ENCODE peak calls at places on chromosomes 1 and 21, in six cellular contexts. One of them, this sample, is unnamed.

GRCh38 chr1:37602750-37603694 is 7.3 kb upstream of the GNL2 start:
- DNase-seq in astrocyte of the spinal cord: peak
- DNase-seq in AG09309: no peak
- DNase-seq in epithelial cell of esophagus: peak
- DNase-seq in brain microvascular endothelial cell: peak
- DNase-seq in neural progenitor cell: peak
- DNase-seq in this sample: no peak

GRCh38 chr1:181101581-181102226 is 13.2 kb downstream of the IER5 start:
- DNase-seq in astrocyte of the spinal cord: peak
- DNase-seq in AG09309: no peak
- DNase-seq in epithelial cell of esophagus: no peak
- DNase-seq in brain microvascular endothelial cell: no peak
- DNase-seq in neural progenitor cell: peak
- DNase-seq in this sample: peak

GRCh38 chr1:106978477-106979322 is 77.8 kb upstream of the PRMT6 start:
- DNase-seq in astrocyte of the spinal cord: no peak
- DNase-seq in AG09309: peak
- DNase-seq in epithelial cell of esophagus: peak
- DNase-seq in brain microvascular endothelial cell: no peak
- DNase-seq in neural progenitor cell: no peak
- DNase-seq in this sample: peak

GRCh38 chr1:231338270-231339128 is at the start of gene SPRTN:
- DNase-seq in astrocyte of the spinal cord: peak
- DNase-seq in AG09309: no peak
- DNase-seq in epithelial cell of esophagus: no peak
- DNase-seq in brain microvascular endothelial cell: no peak
- DNase-seq in neural progenitor cell: peak
- DNase-seq in this sample: peak

GRCh38 chr1:8329439-8329838 is 11.5 kb downstream of the SLC45A1 start:
- DNase-seq in astrocyte of the spinal cord: no peak
- DNase-seq in AG09309: no peak
- DNase-seq in epithelial cell of esophagus: no peak
- DNase-seq in brain microvascular endothelial cell: no peak
- DNase-seq in neural progenitor cell: no peak
- DNase-seq in this sample: peak

GRCh38 chr21:36703123-36703522 is 4.2 kb downstream of the SIM2 start:
- DNase-seq in astrocyte of the spinal cord: no peak
- DNase-seq in AG09309: no peak
- DNase-seq in epithelial cell of esophagus: no peak
- DNase-seq in brain microvascular endothelial cell: no peak
- DNase-seq in neural progenitor cell: no peak
- DNase-seq in this sample: no peak

GRCh38 chr1:244865028-244865371 is 657 bp upstream of the HNRNPU start:
- DNase-seq in astrocyte of the spinal cord: no peak
- DNase-seq in AG09309: no peak
- DNase-seq in epithelial cell of esophagus: no peak
- DNase-seq in brain microvascular endothelial cell: no peak
- DNase-seq in neural progenitor cell: peak
- DNase-seq in this sample: peak

GRCh38 chr1:37631039-37631428 is 3.7 kb downstream of the RSPO1 start:
- DNase-seq in astrocyte of the spinal cord: no peak
- DNase-seq in AG09309: no peak
- DNase-seq in epithelial cell of esophagus: no peak
- DNase-seq in brain microvascular endothelial cell: no peak
- DNase-seq in neural progenitor cell: peak
- DNase-seq in this sample: no peak

GRCh38 chr1:56986397-56986796 is 20.6 kb upstream of the C8B start:
- DNase-seq in astrocyte of the spinal cord: no peak
- DNase-seq in AG09309: no peak
- DNase-seq in epithelial cell of esophagus: no peak
- DNase-seq in brain microvascular endothelial cell: no peak
- DNase-seq in neural progenitor cell: no peak
- DNase-seq in this sample: no peak

GRCh38 chr1:199279107-199279506 is 640.3 kb downstream of the PTPRC start:
- DNase-seq in astrocyte of the spinal cord: no peak
- DNase-seq in AG09309: no peak
- DNase-seq in epithelial cell of esophagus: peak
- DNase-seq in brain microvascular endothelial cell: no peak
- DNase-seq in neural progenitor cell: no peak
- DNase-seq in this sample: no peak

GRCh38 chr1:48697066-48697707 is 79.5 kb downstream of the BEND5 start:
- DNase-seq in astrocyte of the spinal cord: peak
- DNase-seq in AG09309: no peak
- DNase-seq in epithelial cell of esophagus: peak
- DNase-seq in brain microvascular endothelial cell: peak
- DNase-seq in neural progenitor cell: peak
- DNase-seq in this sample: peak

GRCh38 chr1:79885101-79885500 is 878.6 kb upstream of the ADGRL4 start:
- DNase-seq in astrocyte of the spinal cord: no peak
- DNase-seq in AG09309: no peak
- DNase-seq in epithelial cell of esophagus: peak
- DNase-seq in brain microvascular endothelial cell: no peak
- DNase-seq in neural progenitor cell: no peak
- DNase-seq in this sample: no peak

GRCh38 chr1:17540255-17541001 is 930 bp downstream of the ARHGEF10L start:
- DNase-seq in astrocyte of the spinal cord: peak
- DNase-seq in AG09309: no peak
- DNase-seq in epithelial cell of esophagus: no peak
- DNase-seq in brain microvascular endothelial cell: no peak
- DNase-seq in neural progenitor cell: peak
- DNase-seq in this sample: peak

GRCh38 chr1:182707116-182707515 is 22.7 kb upstream of the RGS8 start:
- DNase-seq in astrocyte of the spinal cord: peak
- DNase-seq in AG09309: no peak
- DNase-seq in epithelial cell of esophagus: no peak
- DNase-seq in brain microvascular endothelial cell: no peak
- DNase-seq in neural progenitor cell: no peak
- DNase-seq in this sample: no peak

GRCh38 chr1:1597275-1597930 is 2.5 kb downstream of the FNDC10 start:
- DNase-seq in astrocyte of the spinal cord: no peak
- DNase-seq in AG09309: no peak
- DNase-seq in epithelial cell of esophagus: peak
- DNase-seq in brain microvascular endothelial cell: no peak
- DNase-seq in neural progenitor cell: peak
- DNase-seq in this sample: peak

GRCh38 chr21:14762734-14763694 is 216.9 kb upstream of the SAMSN1 start:
- DNase-seq in astrocyte of the spinal cord: no peak
- DNase-seq in AG09309: no peak
- DNase-seq in epithelial cell of esophagus: no peak
- DNase-seq in brain microvascular endothelial cell: no peak
- DNase-seq in neural progenitor cell: no peak
- DNase-seq in this sample: no peak

GRCh38 chr1:35443768-35444518 is 113.3 kb downstream of the KIAA0319L start:
- DNase-seq in astrocyte of the spinal cord: no peak
- DNase-seq in AG09309: no peak
- DNase-seq in epithelial cell of esophagus: no peak
- DNase-seq in brain microvascular endothelial cell: no peak
- DNase-seq in neural progenitor cell: peak
- DNase-seq in this sample: no peak

GRCh38 chr1:23957096-23957495 is 2.5 kb upstream of the PNRC2 start:
- DNase-seq in astrocyte of the spinal cord: no peak
- DNase-seq in AG09309: no peak
- DNase-seq in epithelial cell of esophagus: peak
- DNase-seq in brain microvascular endothelial cell: no peak
- DNase-seq in neural progenitor cell: no peak
- DNase-seq in this sample: no peak

GRCh38 chr1:10649484-10650201 is 146.8 kb downstream of the CASZ1 start:
- DNase-seq in astrocyte of the spinal cord: no peak
- DNase-seq in AG09309: no peak
- DNase-seq in epithelial cell of esophagus: no peak
- DNase-seq in brain microvascular endothelial cell: no peak
- DNase-seq in neural progenitor cell: peak
- DNase-seq in this sample: no peak

GRCh38 chr21:42524341-42525227 is 10.9 kb downstream of the SLC37A1 start:
- DNase-seq in astrocyte of the spinal cord: peak
- DNase-seq in AG09309: peak
- DNase-seq in epithelial cell of esophagus: no peak
- DNase-seq in brain microvascular endothelial cell: peak
- DNase-seq in neural progenitor cell: peak
- DNase-seq in this sample: no peak
- H3K4me3 ChIP-seq in astrocyte of the spinal cord: peak
- H3K4me3 ChIP-seq in AG09309: no peak
- H3K4me3 ChIP-seq in epithelial cell of esophagus: no peak
- H3K4me3 ChIP-seq in brain microvascular endothelial cell: peak
- H3K4me3 ChIP-seq in neural progenitor cell: peak
- H3K4me3 ChIP-seq in this sample: no peak

GRCh38 chr1:66751160-66751559 is 1.1 kb upstream of the DYNLT5 start:
- DNase-seq in astrocyte of the spinal cord: no peak
- DNase-seq in AG09309: no peak
- DNase-seq in epithelial cell of esophagus: no peak
- DNase-seq in brain microvascular endothelial cell: no peak
- DNase-seq in neural progenitor cell: no peak
- DNase-seq in this sample: no peak

GRCh38 chr1:66752000-66752592 is at the start of gene DYNLT5:
- DNase-seq in astrocyte of the spinal cord: peak
- DNase-seq in AG09309: peak
- DNase-seq in epithelial cell of esophagus: peak
- DNase-seq in brain microvascular endothelial cell: peak
- DNase-seq in neural progenitor cell: peak
- DNase-seq in this sample: peak

GRCh38 chr1:66750578-66750977 is 1.7 kb upstream of the DYNLT5 start:
- DNase-seq in astrocyte of the spinal cord: no peak
- DNase-seq in AG09309: no peak
- DNase-seq in epithelial cell of esophagus: no peak
- DNase-seq in brain microvascular endothelial cell: no peak
- DNase-seq in neural progenitor cell: no peak
- DNase-seq in this sample: no peak

GRCh38 chr1:66757740-66758139 is 5.5 kb downstream of the DYNLT5 start:
- DNase-seq in astrocyte of the spinal cord: no peak
- DNase-seq in AG09309: no peak
- DNase-seq in epithelial cell of esophagus: no peak
- DNase-seq in brain microvascular endothelial cell: no peak
- DNase-seq in neural progenitor cell: no peak
- DNase-seq in this sample: no peak

GRCh38 chr1:66752671-66753371 is 562 bp downstream of the DYNLT5 start:
- DNase-seq in astrocyte of the spinal cord: no peak
- DNase-seq in AG09309: no peak
- DNase-seq in epithelial cell of esophagus: no peak
- DNase-seq in brain microvascular endothelial cell: no peak
- DNase-seq in neural progenitor cell: peak
- DNase-seq in this sample: no peak
- H3K4me3 ChIP-seq in astrocyte of the spinal cord: peak
- H3K4me3 ChIP-seq in AG09309: peak
- H3K4me3 ChIP-seq in epithelial cell of esophagus: peak
- H3K4me3 ChIP-seq in brain microvascular endothelial cell: peak
- H3K4me3 ChIP-seq in neural progenitor cell: peak
- H3K4me3 ChIP-seq in this sample: peak

GRCh38 chr1:220881918-220882891 is 3.0 kb downstream of the HLX start:
- DNase-seq in astrocyte of the spinal cord: peak
- DNase-seq in AG09309: no peak
- DNase-seq in epithelial cell of esophagus: no peak
- DNase-seq in brain microvascular endothelial cell: no peak
- DNase-seq in neural progenitor cell: peak
- DNase-seq in this sample: peak
- H3K4me3 ChIP-seq in astrocyte of the spinal cord: peak
- H3K4me3 ChIP-seq in AG09309: no peak
- H3K4me3 ChIP-seq in epithelial cell of esophagus: no peak
- H3K4me3 ChIP-seq in brain microvascular endothelial cell: no peak
- H3K4me3 ChIP-seq in neural progenitor cell: no peak
- H3K4me3 ChIP-seq in this sample: peak

GRCh38 chr1:50430010-50430405 is 6.8 kb upstream of the DMRTA2 start:
- DNase-seq in astrocyte of the spinal cord: no peak
- DNase-seq in AG09309: no peak
- DNase-seq in epithelial cell of esophagus: peak
- DNase-seq in brain microvascular endothelial cell: no peak
- DNase-seq in neural progenitor cell: no peak
- DNase-seq in this sample: no peak
- H3K4me3 ChIP-seq in astrocyte of the spinal cord: no peak
- H3K4me3 ChIP-seq in AG09309: no peak
- H3K4me3 ChIP-seq in epithelial cell of esophagus: peak
- H3K4me3 ChIP-seq in brain microvascular endothelial cell: no peak
- H3K4me3 ChIP-seq in neural progenitor cell: peak
- H3K4me3 ChIP-seq in this sample: no peak

DNA sequence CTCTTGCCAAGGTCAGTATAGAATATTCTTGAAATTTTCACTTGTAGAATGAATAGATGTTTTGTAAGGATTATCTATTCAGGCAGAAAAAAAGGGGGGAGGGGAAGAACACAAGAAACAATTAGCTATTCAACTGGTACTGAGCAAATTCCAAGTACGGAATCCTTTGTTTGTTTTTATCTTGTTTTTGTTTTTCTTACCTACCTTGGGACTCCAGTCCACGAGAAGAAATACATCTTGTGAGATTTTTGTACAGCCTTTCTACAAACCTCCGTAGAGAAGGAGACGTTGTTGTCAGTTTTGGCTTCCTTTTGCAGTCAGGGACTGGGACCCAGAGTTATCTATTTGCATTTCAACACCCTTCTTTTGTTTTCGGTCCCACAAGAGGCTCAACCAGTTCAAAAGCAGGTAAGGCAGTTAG is 36.0 kb downstream of the ZNF281 start:
- DNase-seq in astrocyte of the spinal cord: no peak
- DNase-seq in AG09309: no peak
- DNase-seq in epithelial cell of esophagus: peak
- DNase-seq in brain microvascular endothelial cell: no peak
- DNase-seq in neural progenitor cell: peak
- DNase-seq in this sample: no peak
- H3K4me3 ChIP-seq in astrocyte of the spinal cord: no peak
- H3K4me3 ChIP-seq in AG09309: no peak
- H3K4me3 ChIP-seq in epithelial cell of esophagus: no peak
- H3K4me3 ChIP-seq in brain microvascular endothelial cell: no peak
- H3K4me3 ChIP-seq in neural progenitor cell: peak
- H3K4me3 ChIP-seq in this sample: no peak

DNA sequence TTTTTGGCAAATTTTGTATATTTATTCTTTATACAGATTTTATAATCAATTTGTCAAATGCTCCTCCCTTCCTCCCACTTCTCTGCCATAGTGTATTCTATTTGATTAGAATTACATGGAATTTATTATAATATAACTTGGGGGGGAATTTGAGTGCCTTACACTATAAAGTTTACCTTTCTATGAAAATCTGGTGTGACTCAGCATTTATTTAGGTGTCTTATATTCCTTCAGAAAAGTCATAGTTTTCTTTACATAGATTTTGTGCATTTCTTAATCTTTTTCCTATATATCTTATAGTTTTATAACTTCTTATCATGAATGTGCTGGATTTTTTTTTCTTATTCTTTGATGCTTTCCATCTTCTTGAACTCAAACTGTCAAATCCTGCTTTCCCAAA is 21.3 kb downstream of the FASLG start:
- DNase-seq in astrocyte of the spinal cord: no peak
- DNase-seq in AG09309: no peak
- DNase-seq in epithelial cell of esophagus: no peak
- DNase-seq in brain microvascular endothelial cell: no peak
- DNase-seq in neural progenitor cell: no peak
- DNase-seq in this sample: no peak
- H3K4me3 ChIP-seq in astrocyte of the spinal cord: no peak
- H3K4me3 ChIP-seq in AG09309: no peak
- H3K4me3 ChIP-seq in epithelial cell of esophagus: no peak
- H3K4me3 ChIP-seq in brain microvascular endothelial cell: no peak
- H3K4me3 ChIP-seq in neural progenitor cell: no peak
- H3K4me3 ChIP-seq in this sample: no peak

This sample was measured in foreskin fibroblast.